ENCODE peak calls at places on chromosome 7, in eight cellular contexts. J, I, Y, W, O, N, R and P are unnamed samples.

GRCh38 chr7:158648168-158648567 is 56.4 kb downstream of the NCAPG2 start:
- DNase-seq in Y (no peak), W (no peak), N (no peak), J (no peak), O (no peak), I (no peak), R (no peak), P (no peak)

GRCh38 chr7:139750459-139751095 is 27.2 kb downstream of the HIPK2 start:
- DNase-seq in Y (no peak), N (no peak), O (no peak), I (no peak), J (no peak), W (no peak), R (no peak), P (no peak)

GRCh38 chr7:105389090-105389650 is 449 bp upstream of the SRPK2 start:
- DNase-seq in R (no peak), N (peak; percentile 34), O (peak; percentile 56), J (no peak), Y (peak; percentile 54), I (peak; percentile 48), W (peak; percentile 44), P (no peak)

GRCh38 chr7:90455163-90456030 is 14.0 kb upstream of the PTTG1IP2 start:
- DNase-seq in W (no peak), J (no peak), I (no peak), N (no peak), O (no peak), Y (no peak), R (no peak), P (no peak)

GRCh38 chr7:22858640-22859561 is 36.3 kb upstream of the TOMM7 start:
- DNase-seq in O (no peak), I (no peak), R (no peak), W (no peak), N (no peak), Y (no peak), J (peak; percentile 67), P (no peak)

GRCh38 chr7:97130417-97131139 is 13.1 kb downstream of the SDHAF3 start:
- DNase-seq in J (no peak), W (no peak), O (no peak), Y (no peak), R (no peak), I (no peak), N (no peak), P (no peak)

GRCh38 chr7:21767300-21767900 is 178.3 kb downstream of the CDCA7L start:
- DNase-seq in J (no peak), W (peak; percentile 38), R (no peak), I (peak; percentile 24), O (peak; percentile 33), N (no peak), Y (peak; percentile 24), P (no peak)

GRCh38 chr7:42645906-42646305 is 266.0 kb downstream of the C7orf25 start:
- DNase-seq in I (no peak), W (no peak), N (no peak), O (no peak), J (no peak), R (no peak), Y (no peak), P (no peak)

GRCh38 chr7:65308300-65308678 is 65.4 kb upstream of the ZNF92 start:
- DNase-seq in N (no peak), R (no peak), W (no peak), J (no peak), I (no peak), O (peak; percentile 58), Y (no peak), P (no peak)
- H3K27ac ChIP-seq in N (no peak overlapping the region), R (no peak overlapping the region), W (no peak overlapping the region), J (no peak overlapping the region), I (no peak overlapping the region), O (no peak overlapping the region), Y (no peak overlapping the region), P (no peak overlapping the region)

GRCh38 chr7:100119075-100119700 is at the start of the genes CNPY4 and TAF6:
- DNase-seq in O (peak; percentile 96), J (peak; percentile 93), W (peak; percentile 97), R (peak; percentile 98), I (peak; percentile 96), N (peak; percentile 97), Y (peak; percentile 96), P (peak; percentile 58)
- TF ChIP-seq POLR2A in O (peak; percentile 47), J (peak; percentile 62), W (peak; percentile 61), R (peak; percentile 32), I (peak; percentile 56), N (no peak), Y (peak; percentile 80), P (peak; percentile 57)

GRCh38 chr7:111082351-111082750 is 8.6 kb upstream of the LRRN3 start:
- DNase-seq in I (no peak), O (no peak), R (no peak), W (no peak), N (no peak), Y (no peak), J (no peak), P (no peak)

GRCh38 chr7:111086532-111086931 is 4.4 kb upstream of the LRRN3 start:
- DNase-seq in J (no peak), I (no peak), N (no peak), Y (no peak), R (no peak), O (no peak), W (no peak), P (no peak)

GRCh38 chr7:111088328-111088727 is 2.6 kb upstream of the LRRN3 start:
- DNase-seq in W (no peak), R (no peak), J (no peak), O (no peak), Y (no peak), N (no peak), I (no peak), P (no peak)

GRCh38 chr7:111083423-111083822 is 7.5 kb upstream of the LRRN3 start:
- DNase-seq in W (no peak), I (no peak), J (no peak), R (no peak), O (no peak), N (no peak), Y (no peak), P (no peak)

DNA sequence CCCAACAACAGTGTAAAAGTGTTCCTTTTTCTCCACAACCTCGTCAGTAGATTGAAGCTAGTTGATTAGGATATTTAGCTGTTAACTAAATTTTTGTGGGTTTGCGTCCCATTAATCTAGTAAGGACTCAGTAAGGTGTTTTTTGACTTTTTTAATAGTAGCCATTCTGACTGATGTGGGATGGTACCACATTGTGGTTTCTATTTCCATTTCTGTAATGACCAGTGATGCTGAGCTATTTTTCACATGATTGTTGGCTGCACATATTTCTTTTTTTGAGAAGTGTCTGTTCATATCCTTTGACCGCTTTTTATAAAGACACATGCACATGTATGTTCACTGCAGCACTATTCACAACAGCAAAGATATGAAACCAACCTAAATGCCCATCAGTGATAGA is 5.6 kb upstream of the LRRN3 start:
- DNase-seq in J (no peak), Y (no peak), N (no peak), I (no peak), O (no peak), W (no peak), R (no peak), P (no peak)
- H3K4me3 ChIP-seq in J (no peak overlapping the region), Y (no peak overlapping the region), N (no peak overlapping the region), I (no peak overlapping the region), O (no peak overlapping the region), W (no peak overlapping the region), R (no peak overlapping the region), P (no peak overlapping the region)

GRCh38 chr7:134262322-134262721 is 54.4 kb downstream of the SLC35B4 start:
- DNase-seq in J (no peak), W (no peak), R (no peak), O (no peak), Y (no peak), I (no peak), N (no peak), P (no peak)
- H3K27ac ChIP-seq in J (no peak overlapping the region), W (no peak overlapping the region), R (no peak overlapping the region), O (no peak overlapping the region), Y (no peak overlapping the region), I (no peak overlapping the region), N (no peak overlapping the region), P (no peak overlapping the region)

DNA sequence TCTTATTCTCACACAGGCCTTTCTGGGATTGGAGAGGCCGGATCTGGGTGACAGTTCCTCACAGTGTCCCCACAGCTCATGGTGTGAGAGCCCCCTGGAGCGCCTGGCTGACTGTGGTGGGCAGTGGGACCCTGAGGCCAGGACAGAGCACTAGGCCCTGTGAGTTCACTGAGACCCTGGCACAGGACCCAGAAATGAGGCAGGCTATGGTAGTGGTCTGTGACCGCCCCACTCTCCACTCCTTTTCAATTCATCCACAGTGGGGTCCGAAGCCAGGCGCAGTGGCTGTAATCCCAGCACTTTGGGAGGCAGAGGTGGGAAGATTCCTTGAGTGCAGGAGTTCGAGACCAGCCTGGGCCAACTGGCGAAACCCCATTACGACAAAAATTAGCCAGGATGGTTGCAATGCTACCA is 95.9 kb upstream of the TNRC18 start:
- DNase-seq in N (no peak), J (no peak), O (no peak), R (no peak), Y (no peak), W (no peak), I (no peak), P (no peak)
- TF ChIP-seq POLR2A in N (no peak), J (no peak), O (no peak), R (no peak), Y (no peak), W (no peak), I (no peak), P (no peak)

GRCh38 chr7:44107961-44108767 is 4.0 kb downstream of the AEBP1 start:
- DNase-seq in R (peak; percentile 69), W (peak; percentile 26), I (no peak), N (no peak), Y (no peak), J (no peak), O (no peak), P (no peak)
- H3K4me3 ChIP-seq in R (no peak overlapping the region), W (peak overlapping the region; percentile 76), I (no peak overlapping the region), N (no peak overlapping the region), Y (no peak overlapping the region), J (no peak overlapping the region), O (no peak overlapping the region), P (no peak overlapping the region)